ENCODE peak calls at places on chromosomes 5 and 9, in five cellular contexts. D is SK-N-SH, G is A549, Y is H1, E is tibial nerve. X is an unnamed sample.

GRCh38 chr5:134095887-134096589 is 18.4 kb upstream of the TCF7 start:
- DNase-seq in G (no peak), D (no peak), Y (no peak), E (no peak), X (no peak)

GRCh38 chr5:56589486-56589870 is 225.9 kb upstream of the MAP3K1 start:
- DNase-seq in E (no peak), D (no peak), G (no peak), Y (no peak), X (no peak)

GRCh38 chr9:3177921-3178320 is 334.0 kb upstream of the PUM3 start:
- DNase-seq in D (no peak), Y (no peak), G (no peak), E (no peak), X (no peak)

GRCh38 chr5:135367070-135367469 is 32.0 kb downstream of the MACROH2A1 start:
- DNase-seq in D (no peak), G (no peak), Y (no peak), E (no peak), X (no peak)

GRCh38 chr9:134301387-134302129 is 24.7 kb upstream of the RXRA start:
- DNase-seq in D (peak; percentile 27), E (no peak), G (no peak), Y (no peak), X (no peak)

GRCh38 chr5:44943637-44944036 is 134.9 kb downstream of the MRPS30 start:
- DNase-seq in D (no peak), G (no peak), Y (no peak), E (no peak), X (no peak)

GRCh38 chr5:75510836-75511434 is 494 bp downstream of the CERT1 start:
- DNase-seq in D (peak; percentile 69), E (no peak), Y (no peak), G (peak; percentile 38), X (no peak)

GRCh38 chr9:133837644-133838597 is 99.8 kb upstream of the SARDH start:
- DNase-seq in E (no peak), D (no peak), Y (no peak), G (no peak), X (no peak)

GRCh38 chr5:146588331-146588730 is 72.3 kb upstream of the GPR151 start:
- DNase-seq in E (no peak), D (no peak), G (no peak), Y (no peak), X (no peak)

GRCh38 chr9:124202447-124202971 is 55.2 kb upstream of the NEK6 start:
- DNase-seq in E (no peak), G (no peak), D (no peak), Y (no peak), X (no peak)

GRCh38 chr9:4235951-4236804 is 63.7 kb downstream of the GLIS3 start:
- DNase-seq in Y (no peak), E (no peak), G (peak; percentile 74), D (no peak), X (no peak)

GRCh38 chr5:6576861-6577501 is 55.9 kb downstream of the NSUN2 start:
- DNase-seq in D (peak; percentile 74), Y (no peak), G (peak; percentile 41), E (no peak), X (no peak)

GRCh38 chr5:88692979-88693932 is 189.7 kb downstream of the MEF2C start:
- DNase-seq in D (no peak), G (no peak), Y (no peak), E (no peak), X (no peak)

DNA sequence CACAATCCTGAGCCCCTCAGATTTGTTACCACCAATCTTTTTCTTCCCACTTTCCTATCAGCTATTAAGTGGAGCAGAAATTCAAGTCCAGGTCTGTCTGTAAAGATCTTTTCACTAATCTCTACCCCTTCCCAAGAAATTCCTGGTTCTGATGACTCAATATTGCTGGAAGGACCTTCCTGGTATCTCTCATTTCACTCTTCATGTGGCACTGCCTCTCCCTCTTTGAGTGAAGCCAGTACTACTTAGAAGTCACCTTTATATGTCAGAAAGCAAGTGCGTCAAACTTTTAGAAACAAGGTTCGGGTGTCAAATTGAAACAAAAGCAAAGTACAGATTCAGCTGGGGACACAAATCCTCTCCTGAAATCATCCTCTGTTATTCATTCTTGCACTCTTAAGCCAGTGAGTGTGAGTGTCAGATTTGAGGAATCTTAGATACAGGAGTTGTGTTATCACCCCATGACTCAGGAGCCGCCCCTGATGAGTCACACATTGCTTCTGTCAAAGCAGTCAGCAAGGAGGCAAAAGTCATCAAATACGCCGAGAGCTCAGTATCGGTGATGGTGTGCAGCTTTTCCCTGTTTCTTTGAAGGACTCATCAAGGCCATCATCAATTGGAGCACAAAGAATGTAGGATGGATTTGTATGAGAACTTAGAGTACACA is 313.0 kb downstream of the CETN3 start:
- DNase-seq in G (peak; percentile 5), E (no peak), Y (peak; percentile 2), D (no peak), X (no peak)
- TF ChIP-seq CTCF in G (no peak), E (no peak), Y (no peak), D (no peak), X (no peak)

GRCh38 chr9:86408121-86408520 is 53.9 kb upstream of the TUT7 start:
- DNase-seq in E (no peak), D (no peak), G (no peak), Y (no peak), X (no peak)

GRCh38 chr9:86406366-86406765 is 52.2 kb upstream of the TUT7 start:
- DNase-seq in Y (no peak), G (no peak), D (no peak), E (no peak), X (no peak)

GRCh38 chr9:86405926-86406325 is 51.7 kb upstream of the TUT7 start:
- DNase-seq in G (peak; percentile 45), Y (no peak), E (no peak), D (no peak), X (no peak)

GRCh38 chr9:86407022-86407421 is 52.8 kb upstream of the TUT7 start:
- DNase-seq in E (no peak), Y (no peak), D (no peak), G (no peak), X (no peak)

DNA sequence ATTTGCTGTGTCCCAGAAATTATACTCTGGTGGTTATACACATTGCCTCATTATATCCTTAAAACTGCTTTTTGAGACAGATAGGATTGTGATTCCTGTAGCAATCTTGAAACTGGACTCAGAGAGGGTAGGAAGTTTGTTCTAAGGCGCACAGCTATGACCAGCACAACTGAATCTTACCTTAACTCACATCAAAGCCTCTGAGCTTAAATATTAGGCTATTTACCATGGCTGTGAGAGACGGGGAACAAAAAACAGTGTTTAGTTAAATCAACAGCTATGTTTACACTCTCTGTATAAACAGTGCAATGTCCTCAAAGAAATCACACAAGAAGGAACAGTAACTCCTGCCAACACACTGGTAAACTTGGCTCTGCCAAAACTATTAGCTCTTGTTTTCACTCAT is 50.9 kb upstream of the TUT7 start:
- DNase-seq in G (no peak), E (no peak), Y (no peak), D (no peak), X (no peak)
- TF ChIP-seq EP300 in G (no peak), E (no peak), Y (no peak), D (no peak), X (no peak)

DNA sequence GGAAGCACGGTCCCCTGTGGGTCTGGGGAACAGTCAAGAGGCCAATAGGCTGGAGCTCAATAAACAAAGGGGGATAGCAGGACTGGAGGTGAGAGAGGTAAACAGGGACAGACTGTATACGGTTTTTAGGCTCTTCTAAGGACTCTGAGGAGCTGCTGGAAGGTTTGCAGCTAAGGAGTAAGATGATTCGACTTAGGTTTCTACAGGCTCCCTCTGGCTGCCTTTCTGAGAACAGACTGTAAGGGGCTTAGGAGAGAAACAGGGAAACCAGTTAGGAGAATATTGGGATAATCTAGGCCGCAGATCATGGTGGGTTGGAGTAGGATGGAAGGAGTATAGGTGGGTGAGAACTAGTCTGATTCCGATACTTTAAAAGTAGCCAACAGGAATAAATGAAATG is 10.4 kb downstream of the CDK5RAP2 start:
- DNase-seq in D (no peak), E (no peak), G (no peak), Y (no peak), X (no peak)
- TF ChIP-seq CTCF in D (no peak), E (no peak), G (no peak), Y (no peak), X (no peak)

DNA sequence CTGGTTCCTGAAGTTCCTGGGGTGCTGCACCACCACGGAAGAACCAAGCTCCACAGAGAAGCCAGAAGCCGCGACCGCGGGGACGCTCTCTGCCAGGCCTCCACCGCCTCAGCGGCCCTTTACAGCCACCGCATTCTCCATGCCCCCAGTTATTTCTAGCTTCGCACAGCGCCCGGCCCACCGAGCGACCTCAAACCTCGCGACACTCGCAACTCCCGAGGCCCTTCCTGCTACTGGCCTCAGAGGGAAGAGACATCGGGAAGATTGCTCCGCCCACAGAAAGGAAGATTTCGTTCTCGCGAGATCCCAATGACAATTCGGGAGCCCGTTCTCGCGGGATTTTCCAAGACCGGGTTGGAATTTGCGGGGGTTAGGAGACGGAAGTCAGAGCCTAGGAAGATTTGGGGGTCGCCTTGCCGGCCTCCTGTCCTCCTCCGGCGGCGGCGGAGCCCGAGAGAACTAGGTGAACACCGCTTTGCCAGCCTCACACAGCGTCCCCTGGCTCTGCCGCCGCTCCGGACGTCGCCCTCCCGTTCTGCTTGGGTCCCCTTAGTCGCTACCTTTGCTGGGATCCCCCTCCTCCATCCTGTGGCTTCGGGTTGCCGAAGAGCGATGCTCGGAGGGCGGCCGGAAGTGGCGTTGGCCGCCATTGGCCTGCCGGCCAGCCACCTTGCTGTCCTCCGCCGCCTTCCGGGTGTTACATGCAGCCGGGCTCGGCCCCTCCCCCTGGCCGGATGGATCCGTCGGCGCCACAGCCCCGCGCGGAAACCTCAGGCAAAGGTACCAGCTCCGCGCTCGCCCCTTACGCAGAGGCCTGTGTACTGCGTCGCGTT is at the start of gene ERCC6L2:
- DNase-seq in D (peak; percentile 92), Y (peak; percentile 98), G (peak; percentile 88), E (peak; percentile 89), X (peak; percentile 98)
- TF ChIP-seq EP300 in D (no peak), Y (peak; percentile 76), G (no peak), E (peak; percentile 59), X (no peak)

DNA sequence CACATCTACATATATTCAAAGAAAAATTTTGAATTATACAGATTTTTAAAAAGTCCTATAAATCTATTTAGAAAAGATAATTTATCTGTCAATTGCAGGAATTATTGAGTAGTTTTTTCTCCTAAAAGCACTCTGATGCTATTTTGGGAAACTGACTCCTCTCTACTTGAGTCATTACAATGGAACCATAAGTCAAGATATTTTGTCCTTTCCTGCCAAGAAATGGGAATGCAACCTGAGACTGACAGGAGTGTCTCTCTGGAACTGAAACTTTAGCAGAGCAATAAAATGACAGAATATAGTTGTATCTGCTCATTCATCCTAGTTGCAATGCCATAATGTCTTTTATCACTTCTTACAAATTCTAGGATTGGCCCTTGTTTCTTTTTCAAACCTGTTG is 48.6 kb downstream of the CARTPT start:
- DNase-seq in D (no peak), E (no peak), G (no peak), Y (no peak), X (no peak)
- TF ChIP-seq CTCF in D (no peak), E (no peak), G (no peak), Y (no peak), X (no peak)

GRCh38 chr9:81690251-81690851 is 1.0 kb upstream of the TLE1 start:
- DNase-seq in G (peak; percentile 57), Y (no peak), E (no peak), D (no peak), X (peak; percentile 57)

GRCh38 chr9:81685763-81686613 is 3.4 kb downstream of the TLE1 start:
- DNase-seq in D (no peak), G (no peak), Y (no peak), E (no peak), X (no peak)

GRCh38 chr9:81686614-81687520 is 2.5 kb downstream of the TLE1 start:
- DNase-seq in Y (no peak), G (peak; percentile 87), E (peak; percentile 72), D (peak; percentile 77), X (peak; percentile 73)

GRCh38 chr9:81687521-81688261 is 1.7 kb downstream of the TLE1 start:
- DNase-seq in G (peak; percentile 24), D (peak; percentile 68), E (peak; percentile 36), Y (no peak), X (peak; percentile 74)

GRCh38 chr9:81689343-81690175 is at the start of gene TLE1:
- DNase-seq in E (peak; percentile 97), D (peak; percentile 95), Y (peak; percentile 99), G (peak; percentile 99), X (peak; percentile 100)
- TF ChIP-seq EP300 in E (peak; percentile 60), D (no peak), Y (peak; percentile 3), G (no peak), X (peak; percentile 88)